ENCODE peak calls at places on chromosomes 2 and 18, in eight cellular contexts. One of them, this sample, is unnamed.

GRCh38 chr2:117859924-117860647 is 45.6 kb downstream of the DDX18 start:
- DNase-seq in fibroblast of lung: no peak
- DNase-seq in heart left ventricle: no peak
- DNase-seq in DND-41: no peak
- DNase-seq in thyroid gland: peak; percentile 52
- DNase-seq in SK-N-SH: peak; percentile 26
- DNase-seq in tibial artery: no peak
- DNase-seq in HepG2: no peak
- DNase-seq in this sample: no peak

GRCh38 chr2:159922563-159922962 is 124.6 kb upstream of the CD302 start:
- DNase-seq in fibroblast of lung: no peak
- DNase-seq in heart left ventricle: no peak
- DNase-seq in DND-41: no peak
- DNase-seq in thyroid gland: no peak
- DNase-seq in SK-N-SH: no peak
- DNase-seq in tibial artery: no peak
- DNase-seq in HepG2: no peak
- DNase-seq in this sample: no peak

GRCh38 chr2:170770008-170770303 is 222 bp upstream of the ERICH2 start:
- DNase-seq in fibroblast of lung: no peak
- DNase-seq in heart left ventricle: no peak
- DNase-seq in DND-41: no peak
- DNase-seq in thyroid gland: no peak
- DNase-seq in SK-N-SH: no peak
- DNase-seq in tibial artery: no peak
- DNase-seq in HepG2: no peak
- DNase-seq in this sample: no peak

GRCh38 chr2:224442092-224442999 is 40.4 kb upstream of the FAM124B start:
- DNase-seq in fibroblast of lung: peak; percentile 38
- DNase-seq in heart left ventricle: no peak
- DNase-seq in DND-41: no peak
- DNase-seq in thyroid gland: peak; percentile 30
- DNase-seq in SK-N-SH: peak; percentile 57
- DNase-seq in tibial artery: no peak
- DNase-seq in HepG2: no peak
- DNase-seq in this sample: no peak

GRCh38 chr2:81007104-81007503 is 702.6 kb upstream of the LRRTM1 start:
- DNase-seq in fibroblast of lung: no peak
- DNase-seq in heart left ventricle: no peak
- DNase-seq in DND-41: no peak
- DNase-seq in thyroid gland: no peak
- DNase-seq in SK-N-SH: no peak
- DNase-seq in tibial artery: no peak
- DNase-seq in HepG2: no peak
- DNase-seq in this sample: no peak

GRCh38 chr2:69202323-69202722 is 184.7 kb downstream of the GFPT1 start:
- DNase-seq in fibroblast of lung: no peak
- DNase-seq in heart left ventricle: no peak
- DNase-seq in DND-41: no peak
- DNase-seq in thyroid gland: no peak
- DNase-seq in SK-N-SH: no peak
- DNase-seq in tibial artery: no peak
- DNase-seq in HepG2: no peak
- DNase-seq in this sample: no peak

GRCh38 chr2:213751446-213751845 is 467.2 kb downstream of the SPAG16 start:
- DNase-seq in fibroblast of lung: no peak
- DNase-seq in heart left ventricle: no peak
- DNase-seq in DND-41: no peak
- DNase-seq in thyroid gland: no peak
- DNase-seq in SK-N-SH: no peak
- DNase-seq in tibial artery: no peak
- DNase-seq in HepG2: no peak
- DNase-seq in this sample: no peak

GRCh38 chr18:74522635-74523548 is 11.4 kb upstream of the CNDP1 start:
- DNase-seq in fibroblast of lung: peak; percentile 1
- DNase-seq in heart left ventricle: no peak
- DNase-seq in DND-41: no peak
- DNase-seq in thyroid gland: peak; percentile 42
- DNase-seq in SK-N-SH: no peak
- DNase-seq in tibial artery: no peak
- DNase-seq in HepG2: no peak
- DNase-seq in this sample: no peak

GRCh38 chr2:157245441-157246211 is 11.9 kb upstream of the GALNT5 start:
- DNase-seq in fibroblast of lung: no peak
- DNase-seq in heart left ventricle: no peak
- DNase-seq in DND-41: no peak
- DNase-seq in thyroid gland: no peak
- DNase-seq in SK-N-SH: no peak
- DNase-seq in tibial artery: no peak
- DNase-seq in HepG2: no peak
- DNase-seq in this sample: no peak

GRCh38 chr18:28267878-28268625 is 91.1 kb upstream of the CDH2 start:
- DNase-seq in fibroblast of lung: no peak
- DNase-seq in heart left ventricle: no peak
- DNase-seq in DND-41: no peak
- DNase-seq in thyroid gland: no peak
- DNase-seq in SK-N-SH: no peak
- DNase-seq in tibial artery: no peak
- DNase-seq in HepG2: no peak
- DNase-seq in this sample: no peak

GRCh38 chr18:6722680-6723079 is 6.8 kb upstream of the ARHGAP28 start:
- DNase-seq in fibroblast of lung: no peak
- DNase-seq in heart left ventricle: no peak
- DNase-seq in DND-41: no peak
- DNase-seq in thyroid gland: no peak
- DNase-seq in SK-N-SH: no peak
- DNase-seq in tibial artery: no peak
- DNase-seq in HepG2: no peak
- DNase-seq in this sample: no peak

GRCh38 chr2:112486895-112487294 is 4.9 kb downstream of the TTL start:
- DNase-seq in fibroblast of lung: no peak
- DNase-seq in heart left ventricle: no peak
- DNase-seq in DND-41: no peak
- DNase-seq in thyroid gland: no peak
- DNase-seq in SK-N-SH: no peak
- DNase-seq in tibial artery: no peak
- DNase-seq in HepG2: no peak
- DNase-seq in this sample: no peak

GRCh38 chr2:142531375-142531774 is 346.1 kb upstream of the KYNU start:
- DNase-seq in fibroblast of lung: peak; percentile 3
- DNase-seq in heart left ventricle: no peak
- DNase-seq in DND-41: no peak
- DNase-seq in thyroid gland: no peak
- DNase-seq in SK-N-SH: no peak
- DNase-seq in tibial artery: no peak
- DNase-seq in HepG2: no peak
- DNase-seq in this sample: no peak

GRCh38 chr2:55162284-55163006 is 69.6 kb downstream of the CLHC1 start:
- DNase-seq in fibroblast of lung: no peak
- DNase-seq in heart left ventricle: no peak
- DNase-seq in DND-41: no peak
- DNase-seq in thyroid gland: no peak
- DNase-seq in SK-N-SH: peak; percentile 57
- DNase-seq in tibial artery: no peak
- DNase-seq in HepG2: no peak
- DNase-seq in this sample: no peak

GRCh38 chr18:70205421-70206397 is at the start of gene RTTN:
- DNase-seq in fibroblast of lung: peak; percentile 97
- DNase-seq in heart left ventricle: peak; percentile 94
- DNase-seq in DND-41: peak; percentile 95
- DNase-seq in thyroid gland: peak; percentile 91
- DNase-seq in SK-N-SH: peak; percentile 91
- DNase-seq in tibial artery: peak; percentile 91
- DNase-seq in HepG2: peak; percentile 87
- DNase-seq in this sample: peak; percentile 91

GRCh38 chr2:191533693-191534175 is 144.2 kb upstream of the NABP1 start:
- DNase-seq in fibroblast of lung: peak; percentile 33
- DNase-seq in heart left ventricle: no peak
- DNase-seq in DND-41: no peak
- DNase-seq in thyroid gland: no peak
- DNase-seq in SK-N-SH: no peak
- DNase-seq in tibial artery: no peak
- DNase-seq in HepG2: no peak
- DNase-seq in this sample: no peak

GRCh38 chr2:8451273-8451672 is 230.6 kb upstream of the ID2 start:
- DNase-seq in fibroblast of lung: no peak
- DNase-seq in heart left ventricle: no peak
- DNase-seq in DND-41: no peak
- DNase-seq in thyroid gland: no peak
- DNase-seq in SK-N-SH: no peak
- DNase-seq in tibial artery: no peak
- DNase-seq in HepG2: no peak
- DNase-seq in this sample: no peak

GRCh38 chr2:15831150-15831549 is 109.2 kb upstream of the MYCN start:
- DNase-seq in fibroblast of lung: no peak
- DNase-seq in heart left ventricle: no peak
- DNase-seq in DND-41: no peak
- DNase-seq in thyroid gland: no peak
- DNase-seq in SK-N-SH: no peak
- DNase-seq in tibial artery: no peak
- DNase-seq in HepG2: no peak
- DNase-seq in this sample: no peak
- H3K9me3 ChIP-seq in fibroblast of lung: no peaks in the 10 kb centered on the region
- H3K9me3 ChIP-seq in heart left ventricle: no peaks in the 10 kb centered on the region
- H3K9me3 ChIP-seq in DND-41: no peaks in the 10 kb centered on the region
- H3K9me3 ChIP-seq in thyroid gland: no peaks in the 10 kb centered on the region
- H3K9me3 ChIP-seq in SK-N-SH: peaks cover 6% of the 10 kb centered on the region
- H3K9me3 ChIP-seq in tibial artery: no peaks in the 10 kb centered on the region
- H3K9me3 ChIP-seq in HepG2: no peaks in the 10 kb centered on the region
- H3K9me3 ChIP-seq in this sample: no peaks in the 10 kb centered on the region

DNA sequence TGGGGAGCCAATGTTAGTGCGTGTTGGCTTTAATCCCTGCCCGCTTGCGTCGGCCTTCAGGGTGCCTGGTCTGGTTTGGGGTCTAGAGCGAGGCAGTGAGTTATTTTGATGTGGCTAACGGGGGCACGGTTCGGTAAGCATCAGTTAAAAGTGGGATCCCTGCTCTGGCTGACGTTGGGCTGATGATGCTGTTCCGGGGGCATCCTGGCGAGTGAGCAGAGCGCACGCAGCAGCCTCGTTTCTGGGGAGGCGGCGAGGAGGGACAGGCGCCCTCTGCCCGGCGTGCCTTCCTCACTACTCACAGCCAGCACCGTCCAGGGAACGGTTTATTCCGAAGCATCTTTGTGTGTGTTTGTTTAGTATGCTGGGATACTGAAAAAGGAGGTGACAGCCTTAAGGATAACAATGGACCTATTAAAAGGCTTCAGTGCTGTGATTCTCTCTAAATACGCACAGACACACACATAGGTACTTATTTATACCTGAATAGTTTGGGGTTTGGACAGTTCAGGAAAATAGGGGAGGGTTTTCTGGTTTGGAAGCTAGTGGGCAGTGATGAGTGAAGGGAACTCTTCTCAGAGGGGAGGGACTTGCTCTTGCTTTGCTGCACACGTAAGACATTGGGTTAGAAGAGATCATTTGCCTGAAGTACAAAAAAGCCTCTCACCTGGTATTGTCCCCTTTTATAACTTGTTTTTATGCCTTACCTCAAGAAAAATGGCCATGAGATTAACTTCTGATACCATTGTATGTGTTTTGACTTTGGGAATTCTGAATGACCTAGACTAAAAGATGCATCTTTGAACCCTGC is 2.1 kb downstream of the CRIM1 start:
- DNase-seq in fibroblast of lung: peak; percentile 86
- DNase-seq in heart left ventricle: peak; percentile 51
- DNase-seq in DND-41: no peak
- DNase-seq in thyroid gland: peak; percentile 22
- DNase-seq in SK-N-SH: peak; percentile 41
- DNase-seq in tibial artery: peak; percentile 61
- DNase-seq in HepG2: peak; percentile 79
- DNase-seq in this sample: no peak
- TF ChIP-seq CTCF in fibroblast of lung: peak; percentile 80
- TF ChIP-seq CTCF in heart left ventricle: peak; percentile 39
- TF ChIP-seq CTCF in DND-41: no peak
- TF ChIP-seq CTCF in thyroid gland: peak; percentile 41
- TF ChIP-seq CTCF in SK-N-SH: peak; percentile 67
- TF ChIP-seq CTCF in tibial artery: peak; percentile 53
- TF ChIP-seq CTCF in HepG2: peak; percentile 69
- TF ChIP-seq CTCF in this sample: no peak

DNA sequence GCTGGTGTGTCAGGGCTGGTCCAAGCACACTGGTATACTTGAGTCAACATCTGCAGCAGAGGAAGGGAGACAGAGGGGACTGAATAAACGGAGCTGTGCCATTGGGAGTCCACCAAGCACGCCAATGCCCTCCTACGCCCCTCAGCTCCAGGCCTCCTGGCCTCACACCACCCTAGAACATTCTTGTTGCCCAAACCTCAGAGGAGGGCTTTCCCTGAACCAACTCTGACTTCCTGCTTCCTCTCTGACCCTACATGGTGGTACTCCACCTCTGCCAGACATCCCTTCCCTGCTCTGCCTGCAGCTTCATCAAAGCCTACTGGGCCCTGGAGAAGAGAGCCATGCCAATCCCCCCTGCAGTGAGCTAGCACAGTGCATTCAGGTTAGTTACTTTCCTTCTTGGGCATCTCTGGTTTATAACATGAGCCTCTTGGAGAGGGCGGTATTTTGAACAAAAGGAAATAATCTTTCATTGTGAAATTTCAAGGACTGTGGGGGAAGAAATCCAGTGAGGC is 54.4 kb downstream of the ZBTB7C start:
- DNase-seq in fibroblast of lung: no peak
- DNase-seq in heart left ventricle: no peak
- DNase-seq in DND-41: no peak
- DNase-seq in thyroid gland: peak; percentile 3
- DNase-seq in SK-N-SH: no peak
- DNase-seq in tibial artery: no peak
- DNase-seq in HepG2: no peak
- DNase-seq in this sample: no peak
- H3K9me3 ChIP-seq in fibroblast of lung: no peaks in the 10 kb centered on the region
- H3K9me3 ChIP-seq in heart left ventricle: no peaks in the 10 kb centered on the region
- H3K9me3 ChIP-seq in DND-41: no peaks in the 10 kb centered on the region
- H3K9me3 ChIP-seq in thyroid gland: no peaks in the 10 kb centered on the region
- H3K9me3 ChIP-seq in SK-N-SH: no peaks in the 10 kb centered on the region
- H3K9me3 ChIP-seq in tibial artery: no peaks in the 10 kb centered on the region
- H3K9me3 ChIP-seq in HepG2: no peaks in the 10 kb centered on the region
- H3K9me3 ChIP-seq in this sample: no peaks in the 10 kb centered on the region

DNA sequence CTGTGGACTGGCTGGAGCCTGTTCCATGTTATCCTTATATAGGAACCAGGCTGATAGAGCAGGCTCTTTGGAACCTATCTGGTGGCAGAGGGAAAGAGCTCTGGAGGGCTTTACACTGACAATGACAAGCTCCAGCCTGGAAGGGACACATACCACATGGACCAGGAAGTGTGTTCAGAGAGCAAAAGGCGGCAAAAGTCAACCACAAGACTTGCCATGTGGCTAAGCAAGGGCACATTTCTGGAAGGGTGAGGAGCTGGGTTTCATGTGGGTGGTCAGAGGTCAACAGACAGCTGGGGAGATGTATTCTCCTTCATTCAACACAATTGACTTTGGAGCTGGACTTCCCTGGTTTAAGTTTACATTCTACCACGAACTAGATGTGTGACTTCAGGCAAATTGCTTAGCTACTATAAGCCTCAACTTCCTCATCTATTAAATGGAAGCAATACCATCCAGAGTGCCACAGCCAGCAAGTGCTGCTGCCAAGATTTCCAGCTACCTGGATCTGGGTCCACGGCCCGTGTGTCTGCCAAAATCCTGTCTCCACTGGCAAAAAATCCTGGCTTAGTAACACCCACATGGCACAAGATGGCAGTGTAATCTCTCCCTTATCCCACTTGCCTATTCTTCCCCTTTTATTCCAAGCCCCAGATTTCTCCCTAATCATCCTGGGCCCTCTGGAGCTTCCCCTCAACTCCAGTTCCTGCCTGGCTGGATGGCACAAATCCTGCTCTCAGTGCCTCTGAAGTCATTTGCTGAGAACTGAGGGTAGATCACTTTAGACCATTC is 325.3 kb downstream of the DYSF start:
- DNase-seq in fibroblast of lung: peak; percentile 25
- DNase-seq in heart left ventricle: no peak
- DNase-seq in DND-41: no peak
- DNase-seq in thyroid gland: no peak
- DNase-seq in SK-N-SH: no peak
- DNase-seq in tibial artery: no peak
- DNase-seq in HepG2: no peak
- DNase-seq in this sample: no peak
- TF ChIP-seq CTCF in fibroblast of lung: peak; percentile 23
- TF ChIP-seq CTCF in heart left ventricle: no peak
- TF ChIP-seq CTCF in DND-41: no peak
- TF ChIP-seq CTCF in thyroid gland: no peak
- TF ChIP-seq CTCF in SK-N-SH: peak; percentile 38
- TF ChIP-seq CTCF in tibial artery: no peak
- TF ChIP-seq CTCF in HepG2: peak; percentile 10
- TF ChIP-seq CTCF in this sample: no peak